ENCODE peak calls at places on chromosome 6, in four cellular contexts. One of them, this sample, is unnamed.

GRCh38 chr6:8279094-8279805 is 156.1 kb downstream of the SLC35B3 start:
- DNase-seq in IMR-90: no peak
- DNase-seq in cardiac fibroblast: no peak
- DNase-seq in fibroblast of lung: no peak
- DNase-seq in this sample: no peak

GRCh38 chr6:29641430-29642213 is 8.6 kb upstream of the GABBR1 start:
- DNase-seq in IMR-90: no peak
- DNase-seq in cardiac fibroblast: no peak
- DNase-seq in fibroblast of lung: no peak
- DNase-seq in this sample: no peak

GRCh38 chr6:105170066-105170465 is 9.7 kb downstream of the POPDC3 start:
- DNase-seq in IMR-90: peak
- DNase-seq in cardiac fibroblast: peak
- DNase-seq in fibroblast of lung: peak
- DNase-seq in this sample: no peak

GRCh38 chr6:33898771-33899170 is 95.0 kb upstream of the MLN start:
- DNase-seq in IMR-90: no peak
- DNase-seq in cardiac fibroblast: no peak
- DNase-seq in fibroblast of lung: peak
- DNase-seq in this sample: no peak

GRCh38 chr6:143123081-143123480 is 62.4 kb downstream of the AIG1 start:
- DNase-seq in IMR-90: no peak
- DNase-seq in cardiac fibroblast: peak
- DNase-seq in fibroblast of lung: no peak
- DNase-seq in this sample: no peak

GRCh38 chr6:10578718-10579117 is 57.6 kb downstream of the GCNT2 start:
- DNase-seq in IMR-90: no peak
- DNase-seq in cardiac fibroblast: no peak
- DNase-seq in fibroblast of lung: no peak
- DNase-seq in this sample: no peak

GRCh38 chr6:28893172-28893799 is 30.5 kb downstream of the TRIM27 start:
- DNase-seq in IMR-90: no peak
- DNase-seq in cardiac fibroblast: no peak
- DNase-seq in fibroblast of lung: no peak
- DNase-seq in this sample: no peak

GRCh38 chr6:25312034-25312620 is 33.0 kb downstream of the CARMIL1 start:
- DNase-seq in IMR-90: peak
- DNase-seq in cardiac fibroblast: peak
- DNase-seq in fibroblast of lung: peak
- DNase-seq in this sample: peak

GRCh38 chr6:2244261-2245102 is 923 bp downstream of the GMDS start:
- DNase-seq in IMR-90: no peak
- DNase-seq in cardiac fibroblast: no peak
- DNase-seq in fibroblast of lung: no peak
- DNase-seq in this sample: no peak

GRCh38 chr6:131199568-131200272 is 64.5 kb downstream of the AKAP7 start:
- DNase-seq in IMR-90: peak
- DNase-seq in cardiac fibroblast: peak
- DNase-seq in fibroblast of lung: peak
- DNase-seq in this sample: peak

GRCh38 chr6:53928641-53929339 is 134.0 kb downstream of the LRRC1 start:
- DNase-seq in IMR-90: peak
- DNase-seq in cardiac fibroblast: no peak
- DNase-seq in fibroblast of lung: peak
- DNase-seq in this sample: peak

GRCh38 chr6:169225131-169225576 is 28.5 kb downstream of the THBS2 start:
- DNase-seq in IMR-90: no peak
- DNase-seq in cardiac fibroblast: no peak
- DNase-seq in fibroblast of lung: no peak
- DNase-seq in this sample: no peak

DNA sequence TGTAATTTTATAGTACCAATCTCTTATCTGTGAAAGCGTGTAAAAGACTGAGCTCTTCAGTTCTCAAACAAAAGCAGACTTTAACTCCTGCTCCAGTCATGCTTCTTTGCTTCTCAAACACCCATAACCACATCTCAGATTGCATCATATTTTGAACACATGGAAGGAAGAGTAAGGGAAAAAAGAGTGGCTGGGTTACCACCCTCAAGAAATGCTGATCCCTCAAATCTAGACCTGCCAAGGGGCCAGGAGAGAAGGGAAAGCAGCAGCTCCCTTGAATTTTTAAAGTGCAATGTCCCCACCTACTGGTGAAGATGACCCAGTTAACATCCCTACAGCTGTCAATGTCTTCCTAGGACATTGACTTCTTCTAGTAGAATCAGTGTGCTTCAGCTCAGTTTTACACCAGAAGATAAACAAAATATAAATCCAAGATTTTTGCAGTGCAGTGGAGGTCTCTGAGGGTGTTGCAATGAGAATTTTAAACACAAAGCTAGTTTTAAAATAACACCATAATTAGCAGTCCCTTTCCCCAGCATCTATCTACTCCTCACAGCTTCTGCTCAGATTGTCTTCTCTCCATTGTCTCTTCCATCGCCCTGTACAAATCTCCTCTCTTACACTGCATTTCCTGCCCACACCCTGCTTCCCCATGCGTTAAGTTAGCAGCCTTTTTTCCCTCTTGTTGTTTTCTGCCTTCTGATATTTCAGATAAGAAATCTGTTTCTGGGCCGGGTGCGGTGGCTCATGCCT is 22.6 kb upstream of the HLA-DQB2 start:
- DNase-seq in IMR-90: peak
- DNase-seq in cardiac fibroblast: peak
- DNase-seq in fibroblast of lung: peak
- DNase-seq in this sample: peak
- TF ChIP-seq CTCF in IMR-90: peak
- TF ChIP-seq CTCF in cardiac fibroblast: peak
- TF ChIP-seq CTCF in fibroblast of lung: peak
- TF ChIP-seq CTCF in this sample: peak

DNA sequence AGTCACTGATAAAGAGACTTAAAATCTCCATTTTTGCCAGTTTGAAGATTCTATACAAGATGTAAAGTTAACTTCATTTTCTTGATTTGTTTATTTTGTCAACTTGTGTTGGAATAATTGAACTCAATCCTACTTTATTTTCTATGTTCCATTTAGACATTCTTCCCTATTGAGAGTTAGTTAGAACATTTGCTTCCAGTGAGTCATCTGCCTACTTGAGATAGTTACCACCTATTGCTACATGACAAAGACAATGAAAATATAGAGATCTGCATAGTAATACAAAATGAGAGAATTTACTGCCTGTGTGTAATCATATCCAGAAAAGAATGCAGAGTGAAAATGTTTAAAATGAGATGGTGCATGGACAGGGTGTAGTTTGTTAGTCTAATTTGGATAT is 419.9 kb downstream of the NKAIN2 start:
- DNase-seq in IMR-90: no peak
- DNase-seq in cardiac fibroblast: peak
- DNase-seq in fibroblast of lung: peak
- DNase-seq in this sample: peak
- H3K4me3 ChIP-seq in IMR-90: no peak
- H3K4me3 ChIP-seq in cardiac fibroblast: no peak
- H3K4me3 ChIP-seq in fibroblast of lung: no peak
- H3K4me3 ChIP-seq in this sample: no peak

GRCh38 chr6:144263786-144264185 is 21.3 kb upstream of the UTRN start:
- DNase-seq in IMR-90: peak
- DNase-seq in cardiac fibroblast: no peak
- DNase-seq in fibroblast of lung: peak
- DNase-seq in this sample: peak

GRCh38 chr6:144264270-144265060 is 20.7 kb upstream of the UTRN start:
- DNase-seq in IMR-90: peak
- DNase-seq in cardiac fibroblast: peak
- DNase-seq in fibroblast of lung: peak
- DNase-seq in this sample: peak

GRCh38 chr6:144265390-144265789 is 19.7 kb upstream of the UTRN start:
- DNase-seq in IMR-90: peak
- DNase-seq in cardiac fibroblast: peak
- DNase-seq in fibroblast of lung: peak
- DNase-seq in this sample: peak

GRCh38 chr6:144265061-144265357 is 20.1 kb upstream of the UTRN start:
- DNase-seq in IMR-90: peak
- DNase-seq in cardiac fibroblast: peak
- DNase-seq in fibroblast of lung: peak
- DNase-seq in this sample: no peak

DNA sequence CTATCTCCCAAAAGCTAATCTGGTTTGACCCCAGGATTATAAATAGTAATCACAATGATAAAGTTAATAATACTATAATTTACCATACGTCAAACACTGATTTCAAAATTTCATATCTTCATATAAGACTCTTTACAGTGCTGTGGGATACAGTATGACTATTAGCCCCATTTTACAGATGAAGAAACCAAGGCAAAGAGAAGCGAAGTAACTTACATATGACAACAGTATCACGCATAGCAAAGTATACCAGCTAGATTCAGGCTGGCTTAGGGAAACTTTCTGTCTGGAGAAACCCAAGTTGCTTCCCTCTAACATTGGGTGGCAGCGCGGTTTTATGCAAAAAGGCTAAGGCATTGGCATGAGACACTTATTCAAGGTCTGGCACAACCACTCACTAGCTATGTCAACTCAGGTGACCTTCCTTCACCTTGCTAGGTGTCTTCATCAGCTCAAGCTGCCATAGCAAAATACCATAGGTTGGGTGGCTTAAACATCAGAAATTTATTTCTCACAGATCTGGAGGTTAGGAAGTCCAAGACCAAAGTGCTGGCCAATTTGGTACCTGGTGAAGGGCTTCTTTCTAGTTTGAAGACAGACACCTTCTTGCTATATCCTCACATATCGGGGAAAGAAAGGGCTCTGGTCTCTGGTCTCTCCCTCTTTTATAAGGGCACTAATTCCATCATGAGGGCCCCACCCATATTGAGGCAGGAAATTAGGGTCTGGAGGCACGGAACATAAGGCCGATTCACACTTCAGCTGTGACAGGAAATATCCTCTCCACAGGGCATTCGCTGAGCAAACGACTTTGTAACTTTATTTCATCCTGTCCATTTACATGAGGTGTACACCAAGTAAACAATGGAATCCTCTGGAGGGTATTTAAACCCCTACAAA is 22.4 kb upstream of the UTRN start:
- DNase-seq in IMR-90: no peak
- DNase-seq in cardiac fibroblast: no peak
- DNase-seq in fibroblast of lung: no peak
- DNase-seq in this sample: no peak
- TF ChIP-seq CTCF in IMR-90: no peak
- TF ChIP-seq CTCF in cardiac fibroblast: no peak
- TF ChIP-seq CTCF in fibroblast of lung: no peak
- TF ChIP-seq CTCF in this sample: no peak

GRCh38 chr6:159043236-159043635 is 1.6 kb downstream of the TAGAP start:
- DNase-seq in IMR-90: no peak
- DNase-seq in cardiac fibroblast: no peak
- DNase-seq in fibroblast of lung: no peak
- DNase-seq in this sample: no peak
- H3K4me3 ChIP-seq in IMR-90: no peak
- H3K4me3 ChIP-seq in cardiac fibroblast: no peak
- H3K4me3 ChIP-seq in fibroblast of lung: no peak
- H3K4me3 ChIP-seq in this sample: no peak

DNA sequence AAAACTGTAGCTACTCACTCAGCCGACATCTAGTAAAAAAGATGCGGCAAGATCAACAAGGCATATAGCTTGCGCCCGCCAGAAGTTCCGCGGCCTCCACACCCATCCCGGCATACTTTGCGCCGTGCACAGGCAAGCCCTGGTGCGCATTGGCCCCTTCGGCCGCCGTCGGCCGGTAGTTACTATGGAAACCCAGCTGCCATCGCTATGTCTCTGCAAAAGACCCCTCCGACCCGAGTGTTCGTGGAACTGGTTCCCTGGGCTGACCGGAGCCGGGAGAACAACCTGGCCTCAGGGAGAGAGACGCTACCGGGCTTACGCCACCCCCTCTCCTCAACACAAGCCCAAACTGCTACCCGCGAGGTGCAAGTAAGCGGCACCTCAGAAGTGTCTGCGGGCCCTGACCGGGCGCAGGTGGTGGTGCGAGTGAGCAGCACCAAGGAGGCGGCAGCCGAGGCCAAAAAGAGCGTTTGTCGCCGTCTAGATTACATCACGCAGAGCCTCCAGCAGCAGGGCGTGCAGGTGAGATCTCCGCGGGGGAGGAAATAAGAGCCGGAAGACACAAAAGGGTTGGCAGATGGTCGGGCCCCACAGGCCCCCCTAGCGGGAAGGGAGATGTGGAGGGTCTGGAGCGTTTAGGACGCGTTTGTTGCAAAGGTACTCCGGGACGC is at the start of gene IRAK1BP1:
- DNase-seq in IMR-90: peak
- DNase-seq in cardiac fibroblast: peak
- DNase-seq in fibroblast of lung: peak
- DNase-seq in this sample: peak
- TF ChIP-seq CTCF in IMR-90: no peak
- TF ChIP-seq CTCF in cardiac fibroblast: no peak
- TF ChIP-seq CTCF in fibroblast of lung: no peak
- TF ChIP-seq CTCF in this sample: peak

GRCh38 chr6:128659878-128660622 is 139.7 kb upstream of the PTPRK start:
- DNase-seq in IMR-90: no peak
- DNase-seq in cardiac fibroblast: peak
- DNase-seq in fibroblast of lung: peak
- DNase-seq in this sample: no peak
- H3K4me3 ChIP-seq in IMR-90: no peak
- H3K4me3 ChIP-seq in cardiac fibroblast: no peak
- H3K4me3 ChIP-seq in fibroblast of lung: no peak
- H3K4me3 ChIP-seq in this sample: no peak